ENCODE peak calls at places on chromosomes 16 and 17, in four cellular contexts. J is AG09309, V is GM19239, D is DMS 273 treated with DMSO at 0.1 percent for 48 hours. G is an unnamed sample.

GRCh38 chr17:76278952-76279741 is 14.0 kb downstream of the UBALD2 start:
- DNase-seq in J (peak), V (peak), D (peak), G (peak)

GRCh38 chr17:81631482-81631881 is 5.4 kb downstream of the NPLOC4 start:
- DNase-seq in J (no peak), V (no peak), D (no peak), G (no peak)

GRCh38 chr17:45093444-45094110 is 32.5 kb downstream of the NMT1 start:
- DNase-seq in J (no peak), V (no peak), D (no peak), G (no peak)

GRCh38 chr16:1960665-1961630 is 1.6 kb downstream of the NDUFB10 start:
- DNase-seq in J (no peak), V (no peak), D (peak), G (no peak)

GRCh38 chr16:87324411-87325275 is 7.5 kb upstream of the C16orf95 start:
- DNase-seq in J (no peak), V (peak), D (no peak), G (peak)

GRCh38 chr17:17523001-17523713 is 27.0 kb upstream of the RASD1 start:
- DNase-seq in J (no peak), V (no peak), D (peak), G (no peak)

GRCh38 chr17:82944990-82945389 is 105.2 kb upstream of the ZNF750 start:
- DNase-seq in J (no peak), V (no peak), D (no peak), G (no peak)

GRCh38 chr17:58088624-58089023 is 5.4 kb downstream of the DYNLL2 start:
- DNase-seq in J (no peak), V (no peak), D (no peak), G (no peak)

GRCh38 chr17:11643851-11644250 is 45.6 kb downstream of the DNAH9 start:
- DNase-seq in J (no peak), V (no peak), D (no peak), G (no peak)

GRCh38 chr17:37838276-37838675 is 85.9 kb upstream of the TBC1D3K start:
- DNase-seq in J (no peak), V (no peak), D (no peak), G (no peak)

G was measured in HEK293T.